ENCODE peak calls at places on chromosomes 2 and 18, in seven cellular contexts. S, W, M, I, N, A and T are unnamed samples.

GRCh38 chr2:138086556-138086955 is 122.3 kb downstream of the HNMT start:
- DNase-seq in A (no peak), M (peak; percentile 23), I (no peak), N (no peak), S (no peak), W (peak; percentile 12), T (no peak)

GRCh38 chr2:102130651-102130991 is 11.9 kb upstream of the IL1R1 start:
- DNase-seq in M (no peak), W (peak; percentile 79), N (no peak), S (no peak), A (no peak), I (no peak), T (no peak)

GRCh38 chr2:170923799-170924198 is 5.3 kb upstream of the GORASP2 start:
- DNase-seq in I (no peak), W (no peak), M (no peak), A (no peak), S (no peak), N (no peak), T (no peak)

GRCh38 chr2:172230783-172231446 is 128.2 kb upstream of the DLX2 start:
- DNase-seq in S (peak; percentile 31), W (peak; percentile 76), A (no peak), I (peak; percentile 53), N (peak; percentile 15), M (no peak), T (peak; percentile 72)

GRCh38 chr18:79558196-79559120 is 121.1 kb upstream of the CTDP1 start:
- DNase-seq in I (no peak), A (no peak), M (no peak), W (no peak), N (no peak), S (peak; percentile 8), T (no peak)

GRCh38 chr2:86054539-86055082 is 51.1 kb downstream of the POLR1A start:
- DNase-seq in M (no peak), W (peak; percentile 82), S (no peak), N (no peak), A (no peak), I (no peak), T (no peak)

GRCh38 chr2:96681540-96681939 is 39.0 kb downstream of the FER1L5 start:
- DNase-seq in W (no peak), A (no peak), S (no peak), I (no peak), M (no peak), N (no peak), T (no peak)

GRCh38 chr2:136232447-136233172 is 114.7 kb upstream of the CXCR4 start:
- DNase-seq in W (no peak), S (no peak), I (no peak), A (no peak), M (no peak), N (no peak), T (no peak)

GRCh38 chr18:53698907-53699306 is 525.6 kb downstream of the MBD2 start:
- DNase-seq in A (peak; percentile 56), M (peak; percentile 43), N (peak; percentile 41), W (peak; percentile 37), I (peak; percentile 14), S (no peak), T (peak; percentile 63)

GRCh38 chr2:20682166-20682565 is 15.2 kb downstream of the GDF7 start:
- DNase-seq in S (no peak), W (no peak), N (no peak), I (no peak), A (peak; percentile 47), M (no peak), T (no peak)

GRCh38 chr2:205701509-205701908 is 19.2 kb downstream of the NRP2 start:
- DNase-seq in S (no peak), W (peak; percentile 46), I (no peak), M (peak; percentile 40), N (no peak), A (no peak), T (no peak)

GRCh38 chr2:37641582-37642111 is 29.8 kb downstream of the CDC42EP3 start:
- DNase-seq in W (peak; percentile 92), I (no peak), S (no peak), M (peak; percentile 97), N (no peak), A (no peak), T (no peak)

GRCh38 chr2:29487967-29488550 is 372.8 kb downstream of the CLIP4 start:
- DNase-seq in W (peak; percentile 46), M (peak; percentile 42), S (no peak), I (no peak), N (no peak), A (no peak), T (no peak)

GRCh38 chr2:233064526-233065199 is 4.5 kb downstream of the INPP5D start:
- DNase-seq in I (no peak), N (no peak), S (no peak), W (peak; percentile 9), M (no peak), A (no peak), T (no peak)

DNA sequence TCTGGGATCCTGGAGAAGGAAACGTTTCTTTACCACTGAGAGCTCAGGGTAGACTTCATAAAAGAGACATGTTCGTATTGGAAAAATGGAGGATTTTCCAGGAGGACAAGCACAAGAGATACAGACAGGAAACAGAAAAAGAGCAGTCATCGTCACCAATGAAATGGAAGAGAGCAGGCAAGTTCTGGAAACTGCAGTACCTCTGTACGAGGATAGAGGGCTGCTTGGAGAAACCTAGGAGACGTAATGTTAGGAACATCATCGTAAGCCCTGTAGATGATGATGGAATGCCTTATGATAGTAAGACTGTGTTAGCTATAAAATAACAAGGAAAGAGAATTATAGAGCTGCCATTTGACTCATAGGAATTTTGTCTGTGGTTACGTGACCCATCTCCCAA is 121.1 kb upstream of the KLHL14 start:
- DNase-seq in I (no peak), S (no peak), W (no peak), A (no peak), M (peak; percentile 23), N (no peak), T (peak; percentile 20)
- TF ChIP-seq CTCF in I (no peak), S (no peak), W (no peak), A (peak; percentile 38), M (peak; percentile 43), N (peak; percentile 26), T (peak; percentile 16)

GRCh38 chr2:145169285-145169684 is 649.4 kb upstream of the ZEB2 start:
- DNase-seq in M (no peak), I (no peak), S (no peak), N (no peak), W (no peak), A (no peak), T (peak; percentile 33)
- TF ChIP-seq CTCF in M (no peak), I (no peak), S (no peak), N (no peak), W (no peak), A (no peak), T (no peak)

DNA sequence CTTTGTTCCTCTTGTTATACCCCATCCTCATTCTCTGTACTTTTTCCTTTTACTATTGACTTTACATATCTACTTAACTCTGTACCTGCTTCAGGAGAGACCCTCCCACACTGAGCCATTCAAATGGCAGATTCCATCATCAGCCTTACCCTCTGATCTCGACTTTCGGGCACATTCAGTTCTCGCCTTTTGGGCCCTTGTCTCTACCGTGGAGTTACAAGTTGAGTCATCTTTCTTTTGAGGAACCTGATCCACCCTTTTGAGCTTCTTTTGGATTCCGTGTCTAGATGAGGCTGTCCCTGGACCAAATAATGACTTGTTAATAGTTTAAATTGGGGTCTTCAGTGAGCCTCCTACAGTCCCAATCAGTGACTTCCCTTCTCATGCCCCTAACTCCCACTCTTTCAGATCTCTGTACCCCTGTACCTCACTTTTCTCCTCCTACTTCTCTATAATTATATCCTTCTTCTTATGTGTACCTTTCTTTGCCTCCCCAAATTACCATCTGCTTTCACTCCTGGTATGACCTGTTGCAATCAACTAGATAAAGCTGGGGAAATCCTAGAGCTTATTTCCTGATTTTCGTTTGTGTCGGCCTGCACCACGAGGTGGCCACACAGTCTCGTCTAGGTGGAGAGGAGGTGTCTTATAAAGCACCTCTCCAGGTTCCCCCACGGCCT is 17.2 kb downstream of the SP110 start:
- DNase-seq in W (no peak), N (no peak), I (no peak), S (no peak), M (no peak), A (no peak), T (no peak)
- TF ChIP-seq CTCF in W (no peak), N (no peak), I (no peak), S (no peak), M (no peak), A (no peak), T (no peak)

DNA sequence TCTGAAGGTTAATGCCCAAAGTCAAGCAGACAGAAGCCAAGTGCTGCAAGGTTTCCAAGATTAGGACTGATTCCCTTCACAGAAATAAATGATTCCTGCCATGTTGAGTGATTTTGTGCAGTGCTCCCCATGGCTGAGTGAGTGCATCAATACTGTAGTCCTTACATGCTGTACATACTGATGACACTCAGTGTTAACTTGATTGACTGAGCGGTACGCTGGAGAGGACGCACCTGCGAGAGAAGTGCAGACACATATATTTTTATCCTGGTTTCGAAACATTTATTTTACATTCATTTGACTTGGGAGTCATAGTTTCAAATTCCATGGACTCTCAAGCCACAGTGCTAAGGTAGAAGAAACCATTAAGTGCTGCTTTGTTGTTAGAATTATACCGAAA is 92.0 kb downstream of the ASXL3 start:
- DNase-seq in W (no peak), I (no peak), S (no peak), N (no peak), M (no peak), A (no peak), T (no peak)
- TF ChIP-seq CTCF in W (no peak), I (no peak), S (no peak), N (no peak), M (no peak), A (no peak), T (no peak)